ENCODE peak calls at places on chromosomes 7 and 10, in six cellular contexts. One of them, this sample, is unnamed.

GRCh38 chr10:130369645-130370381 is 233.6 kb downstream of the GLRX3 start:
- DNase-seq in activated naive CD8-positive, alpha-beta T cell treated with anti-CD3 and anti-CD28 coated beads, Interleukin-2, amount 50 U/mL, for 24 hours: no peak
- DNase-seq in heart left ventricle: no peak
- DNase-seq in memory B cell: no peak
- DNase-seq in chondrocyte: peak
- DNase-seq in Daoy: no peak
- DNase-seq in this sample: no peak

GRCh38 chr7:115789901-115790300 is 240.7 kb downstream of the TFEC start:
- DNase-seq in activated naive CD8-positive, alpha-beta T cell treated with anti-CD3 and anti-CD28 coated beads, Interleukin-2, amount 50 U/mL, for 24 hours: no peak
- DNase-seq in heart left ventricle: no peak
- DNase-seq in memory B cell: no peak
- DNase-seq in chondrocyte: peak
- DNase-seq in Daoy: no peak
- DNase-seq in this sample: peak

GRCh38 chr10:58856508-58857240 is 319.8 kb upstream of the PHYHIPL start:
- DNase-seq in activated naive CD8-positive, alpha-beta T cell treated with anti-CD3 and anti-CD28 coated beads, Interleukin-2, amount 50 U/mL, for 24 hours: no peak
- DNase-seq in heart left ventricle: peak
- DNase-seq in memory B cell: no peak
- DNase-seq in chondrocyte: no peak
- DNase-seq in Daoy: peak
- DNase-seq in this sample: peak

GRCh38 chr7:13879994-13880686 is 109.3 kb downstream of the ETV1 start:
- DNase-seq in activated naive CD8-positive, alpha-beta T cell treated with anti-CD3 and anti-CD28 coated beads, Interleukin-2, amount 50 U/mL, for 24 hours: no peak
- DNase-seq in heart left ventricle: no peak
- DNase-seq in memory B cell: no peak
- DNase-seq in chondrocyte: no peak
- DNase-seq in Daoy: peak
- DNase-seq in this sample: no peak

GRCh38 chr7:148909560-148909959 is 25.5 kb upstream of the EZH2 start:
- DNase-seq in activated naive CD8-positive, alpha-beta T cell treated with anti-CD3 and anti-CD28 coated beads, Interleukin-2, amount 50 U/mL, for 24 hours: no peak
- DNase-seq in heart left ventricle: no peak
- DNase-seq in memory B cell: no peak
- DNase-seq in chondrocyte: no peak
- DNase-seq in Daoy: no peak
- DNase-seq in this sample: no peak

GRCh38 chr7:19249281-19249680 is 104.1 kb upstream of the FERD3L start:
- DNase-seq in activated naive CD8-positive, alpha-beta T cell treated with anti-CD3 and anti-CD28 coated beads, Interleukin-2, amount 50 U/mL, for 24 hours: no peak
- DNase-seq in heart left ventricle: no peak
- DNase-seq in memory B cell: no peak
- DNase-seq in chondrocyte: no peak
- DNase-seq in Daoy: peak
- DNase-seq in this sample: no peak

GRCh38 chr10:72170263-72170662 is 45.5 kb upstream of the ANAPC16 start:
- DNase-seq in activated naive CD8-positive, alpha-beta T cell treated with anti-CD3 and anti-CD28 coated beads, Interleukin-2, amount 50 U/mL, for 24 hours: no peak
- DNase-seq in heart left ventricle: no peak
- DNase-seq in memory B cell: no peak
- DNase-seq in chondrocyte: no peak
- DNase-seq in Daoy: no peak
- DNase-seq in this sample: no peak

GRCh38 chr10:114526112-114526496 is 121.8 kb upstream of the AFAP1L2 start:
- DNase-seq in activated naive CD8-positive, alpha-beta T cell treated with anti-CD3 and anti-CD28 coated beads, Interleukin-2, amount 50 U/mL, for 24 hours: no peak
- DNase-seq in heart left ventricle: no peak
- DNase-seq in memory B cell: no peak
- DNase-seq in chondrocyte: no peak
- DNase-seq in Daoy: peak
- DNase-seq in this sample: no peak

GRCh38 chr7:28419717-28420116 is 7.4 kb downstream of the CREB5 start:
- DNase-seq in activated naive CD8-positive, alpha-beta T cell treated with anti-CD3 and anti-CD28 coated beads, Interleukin-2, amount 50 U/mL, for 24 hours: no peak
- DNase-seq in heart left ventricle: no peak
- DNase-seq in memory B cell: no peak
- DNase-seq in chondrocyte: no peak
- DNase-seq in Daoy: peak
- DNase-seq in this sample: no peak

GRCh38 chr7:149261321-149261828 is 621 bp upstream of the ZNF783 start:
- DNase-seq in activated naive CD8-positive, alpha-beta T cell treated with anti-CD3 and anti-CD28 coated beads, Interleukin-2, amount 50 U/mL, for 24 hours: peak
- DNase-seq in heart left ventricle: no peak
- DNase-seq in memory B cell: no peak
- DNase-seq in chondrocyte: no peak
- DNase-seq in Daoy: peak
- DNase-seq in this sample: no peak

GRCh38 chr10:44854693-44855350 is 56.3 kb upstream of the TMEM72 start:
- DNase-seq in activated naive CD8-positive, alpha-beta T cell treated with anti-CD3 and anti-CD28 coated beads, Interleukin-2, amount 50 U/mL, for 24 hours: no peak
- DNase-seq in heart left ventricle: no peak
- DNase-seq in memory B cell: no peak
- DNase-seq in chondrocyte: no peak
- DNase-seq in Daoy: no peak
- DNase-seq in this sample: no peak

GRCh38 chr7:30700941-30701340 is 18.7 kb upstream of the CRHR2 start:
- DNase-seq in activated naive CD8-positive, alpha-beta T cell treated with anti-CD3 and anti-CD28 coated beads, Interleukin-2, amount 50 U/mL, for 24 hours: no peak
- DNase-seq in heart left ventricle: no peak
- DNase-seq in memory B cell: no peak
- DNase-seq in chondrocyte: peak
- DNase-seq in Daoy: no peak
- DNase-seq in this sample: no peak

GRCh38 chr7:138460176-138460648 is at the start of gene TRIM24:
- DNase-seq in activated naive CD8-positive, alpha-beta T cell treated with anti-CD3 and anti-CD28 coated beads, Interleukin-2, amount 50 U/mL, for 24 hours: no peak
- DNase-seq in heart left ventricle: peak
- DNase-seq in memory B cell: peak
- DNase-seq in chondrocyte: peak
- DNase-seq in Daoy: no peak
- DNase-seq in this sample: no peak

GRCh38 chr7:36440880-36441279 is 51.2 kb downstream of the ANLN start:
- DNase-seq in activated naive CD8-positive, alpha-beta T cell treated with anti-CD3 and anti-CD28 coated beads, Interleukin-2, amount 50 U/mL, for 24 hours: no peak
- DNase-seq in heart left ventricle: no peak
- DNase-seq in memory B cell: no peak
- DNase-seq in chondrocyte: no peak
- DNase-seq in Daoy: no peak
- DNase-seq in this sample: no peak

GRCh38 chr7:95229301-95229700 is 95.0 kb downstream of the PON1 start:
- DNase-seq in activated naive CD8-positive, alpha-beta T cell treated with anti-CD3 and anti-CD28 coated beads, Interleukin-2, amount 50 U/mL, for 24 hours: no peak
- DNase-seq in heart left ventricle: no peak
- DNase-seq in memory B cell: no peak
- DNase-seq in chondrocyte: no peak
- DNase-seq in Daoy: peak
- DNase-seq in this sample: no peak

GRCh38 chr7:96321670-96322372 is at the start of gene SLC25A13:
- DNase-seq in activated naive CD8-positive, alpha-beta T cell treated with anti-CD3 and anti-CD28 coated beads, Interleukin-2, amount 50 U/mL, for 24 hours: peak
- DNase-seq in heart left ventricle: peak
- DNase-seq in memory B cell: peak
- DNase-seq in chondrocyte: peak
- DNase-seq in Daoy: peak
- DNase-seq in this sample: peak

GRCh38 chr7:99473315-99473596 is 566 bp downstream of the ZNF789 start:
- DNase-seq in activated naive CD8-positive, alpha-beta T cell treated with anti-CD3 and anti-CD28 coated beads, Interleukin-2, amount 50 U/mL, for 24 hours: no peak
- DNase-seq in heart left ventricle: no peak
- DNase-seq in memory B cell: no peak
- DNase-seq in chondrocyte: no peak
- DNase-seq in Daoy: peak
- DNase-seq in this sample: no peak

GRCh38 chr7:93920496-93921189 is 892 bp upstream of the GNG11 start:
- DNase-seq in activated naive CD8-positive, alpha-beta T cell treated with anti-CD3 and anti-CD28 coated beads, Interleukin-2, amount 50 U/mL, for 24 hours: no peak
- DNase-seq in heart left ventricle: no peak
- DNase-seq in memory B cell: no peak
- DNase-seq in chondrocyte: no peak
- DNase-seq in Daoy: no peak
- DNase-seq in this sample: no peak

GRCh38 chr10:89269822-89270483 is 18.4 kb upstream of the LIPA start:
- DNase-seq in activated naive CD8-positive, alpha-beta T cell treated with anti-CD3 and anti-CD28 coated beads, Interleukin-2, amount 50 U/mL, for 24 hours: no peak
- DNase-seq in heart left ventricle: no peak
- DNase-seq in memory B cell: no peak
- DNase-seq in chondrocyte: no peak
- DNase-seq in Daoy: no peak
- DNase-seq in this sample: no peak

GRCh38 chr10:117457932-117458331 is 82.7 kb upstream of the PDZD8 start:
- DNase-seq in activated naive CD8-positive, alpha-beta T cell treated with anti-CD3 and anti-CD28 coated beads, Interleukin-2, amount 50 U/mL, for 24 hours: no peak
- DNase-seq in heart left ventricle: no peak
- DNase-seq in memory B cell: no peak
- DNase-seq in chondrocyte: no peak
- DNase-seq in Daoy: no peak
- DNase-seq in this sample: no peak

GRCh38 chr7:140625908-140626868 is 14.4 kb downstream of the DENND2A start:
- DNase-seq in activated naive CD8-positive, alpha-beta T cell treated with anti-CD3 and anti-CD28 coated beads, Interleukin-2, amount 50 U/mL, for 24 hours: no peak
- DNase-seq in heart left ventricle: peak
- DNase-seq in memory B cell: no peak
- DNase-seq in chondrocyte: peak
- DNase-seq in Daoy: peak
- DNase-seq in this sample: peak

GRCh38 chr10:91415816-91416215 is 5.7 kb downstream of the HECTD2 start:
- DNase-seq in activated naive CD8-positive, alpha-beta T cell treated with anti-CD3 and anti-CD28 coated beads, Interleukin-2, amount 50 U/mL, for 24 hours: no peak
- DNase-seq in heart left ventricle: no peak
- DNase-seq in memory B cell: no peak
- DNase-seq in chondrocyte: no peak
- DNase-seq in Daoy: no peak
- DNase-seq in this sample: no peak

GRCh38 chr7:150854066-150855000 is 2.0 kb downstream of the AOC1 start:
- DNase-seq in activated naive CD8-positive, alpha-beta T cell treated with anti-CD3 and anti-CD28 coated beads, Interleukin-2, amount 50 U/mL, for 24 hours: no peak
- DNase-seq in heart left ventricle: no peak
- DNase-seq in memory B cell: no peak
- DNase-seq in chondrocyte: no peak
- DNase-seq in Daoy: no peak
- DNase-seq in this sample: no peak

GRCh38 chr7:127654404-127655392 is 2.7 kb downstream of the SND1 start:
- DNase-seq in activated naive CD8-positive, alpha-beta T cell treated with anti-CD3 and anti-CD28 coated beads, Interleukin-2, amount 50 U/mL, for 24 hours: no peak
- DNase-seq in heart left ventricle: no peak
- DNase-seq in memory B cell: no peak
- DNase-seq in chondrocyte: no peak
- DNase-seq in Daoy: no peak
- DNase-seq in this sample: no peak

GRCh38 chr10:4058514-4059029 is 273.6 kb upstream of the KLF6 start:
- DNase-seq in activated naive CD8-positive, alpha-beta T cell treated with anti-CD3 and anti-CD28 coated beads, Interleukin-2, amount 50 U/mL, for 24 hours: no peak
- DNase-seq in heart left ventricle: no peak
- DNase-seq in memory B cell: no peak
- DNase-seq in chondrocyte: no peak
- DNase-seq in Daoy: no peak
- DNase-seq in this sample: no peak

GRCh38 chr10:778626-779330 is 89.3 kb upstream of the DIP2C start:
- DNase-seq in activated naive CD8-positive, alpha-beta T cell treated with anti-CD3 and anti-CD28 coated beads, Interleukin-2, amount 50 U/mL, for 24 hours: no peak
- DNase-seq in heart left ventricle: no peak
- DNase-seq in memory B cell: no peak
- DNase-seq in chondrocyte: peak
- DNase-seq in Daoy: peak
- DNase-seq in this sample: no peak

This sample was measured in RWPE2.